ENCODE peak calls at places on chromosomes 5 and 9, in four cellular contexts. One of them, this sample, is unnamed.
A peak's percentile ranks its signal among the peaks of the same experiment; 100 is the strongest.

GRCh38 chr5:141878186-141878770 is at the start of gene PCDH1:
- DNase-seq in uterus: peak; percentile 13
- DNase-seq in psoas muscle: no peak
- DNase-seq in CD8-positive, alpha-beta T cell: no peak
- DNase-seq in this sample: no peak

GRCh38 chr5:152246401-152246800 is 158.7 kb downstream of the NMUR2 start:
- DNase-seq in uterus: no peak
- DNase-seq in psoas muscle: no peak
- DNase-seq in CD8-positive, alpha-beta T cell: no peak
- DNase-seq in this sample: no peak

GRCh38 chr5:78993165-78993564 is 8.1 kb upstream of the ARSB start:
- DNase-seq in uterus: no peak
- DNase-seq in psoas muscle: no peak
- DNase-seq in CD8-positive, alpha-beta T cell: no peak
- DNase-seq in this sample: no peak

GRCh38 chr9:98101868-98102273 is 17.2 kb downstream of the TRIM14 start:
- DNase-seq in uterus: no peak
- DNase-seq in psoas muscle: no peak
- DNase-seq in CD8-positive, alpha-beta T cell: peak; percentile 71
- DNase-seq in this sample: peak; percentile 52

GRCh38 chr5:157273131-157273556 is 7.2 kb downstream of the CYFIP2 start:
- DNase-seq in uterus: no peak
- DNase-seq in psoas muscle: no peak
- DNase-seq in CD8-positive, alpha-beta T cell: no peak
- DNase-seq in this sample: no peak

GRCh38 chr5:5387192-5387591 is 35.3 kb upstream of the ICE1 start:
- DNase-seq in uterus: no peak
- DNase-seq in psoas muscle: no peak
- DNase-seq in CD8-positive, alpha-beta T cell: no peak
- DNase-seq in this sample: no peak

GRCh38 chr5:1971944-1972343 is 89.2 kb upstream of the IRX4 start:
- DNase-seq in uterus: no peak
- DNase-seq in psoas muscle: no peak
- DNase-seq in CD8-positive, alpha-beta T cell: no peak
- DNase-seq in this sample: no peak

GRCh38 chr9:6197330-6197729 is 18.3 kb upstream of the IL33 start:
- DNase-seq in uterus: no peak
- DNase-seq in psoas muscle: no peak
- DNase-seq in CD8-positive, alpha-beta T cell: no peak
- DNase-seq in this sample: no peak

GRCh38 chr5:67496051-67496450 is 299.5 kb upstream of the CD180 start:
- DNase-seq in uterus: no peak
- DNase-seq in psoas muscle: no peak
- DNase-seq in CD8-positive, alpha-beta T cell: no peak
- DNase-seq in this sample: no peak

GRCh38 chr9:22169243-22169642 is 160.1 kb upstream of the CDKN2B start:
- DNase-seq in uterus: no peak
- DNase-seq in psoas muscle: no peak
- DNase-seq in CD8-positive, alpha-beta T cell: no peak
- DNase-seq in this sample: no peak

GRCh38 chr5:92907914-92908606 is 673.0 kb downstream of the NR2F1-AS1 start:
- DNase-seq in uterus: no peak
- DNase-seq in psoas muscle: no peak
- DNase-seq in CD8-positive, alpha-beta T cell: no peak
- DNase-seq in this sample: no peak

GRCh38 chr5:59021286-59021673 is 438.4 kb downstream of the RAB3C start:
- DNase-seq in uterus: no peak
- DNase-seq in psoas muscle: no peak
- DNase-seq in CD8-positive, alpha-beta T cell: no peak
- DNase-seq in this sample: no peak

GRCh38 chr9:114035221-114035844 is 42.8 kb downstream of the AMBP start:
- DNase-seq in uterus: no peak
- DNase-seq in psoas muscle: no peak
- DNase-seq in CD8-positive, alpha-beta T cell: no peak
- DNase-seq in this sample: peak; percentile 46

GRCh38 chr5:56019306-56020272 is 24.8 kb upstream of the IL6ST start:
- DNase-seq in uterus: no peak
- DNase-seq in psoas muscle: no peak
- DNase-seq in CD8-positive, alpha-beta T cell: no peak
- DNase-seq in this sample: no peak

GRCh38 chr5:173925449-173926071 is 37.4 kb downstream of the CPEB4 start:
- DNase-seq in uterus: no peak
- DNase-seq in psoas muscle: no peak
- DNase-seq in CD8-positive, alpha-beta T cell: peak; percentile 21
- DNase-seq in this sample: no peak

GRCh38 chr9:130433168-130433946 is 11.4 kb upstream of the ASS1 start:
- DNase-seq in uterus: no peak
- DNase-seq in psoas muscle: peak; percentile 53
- DNase-seq in CD8-positive, alpha-beta T cell: peak; percentile 12
- DNase-seq in this sample: no peak

GRCh38 chr5:116492776-116493175 is 81.8 kb downstream of the SEMA6A start:
- DNase-seq in uterus: no peak
- DNase-seq in psoas muscle: no peak
- DNase-seq in CD8-positive, alpha-beta T cell: no peak
- DNase-seq in this sample: no peak

GRCh38 chr9:132238992-132239391 is 77.1 kb downstream of the NTNG2 start:
- DNase-seq in uterus: no peak
- DNase-seq in psoas muscle: no peak
- DNase-seq in CD8-positive, alpha-beta T cell: no peak
- DNase-seq in this sample: no peak

GRCh38 chr9:132241483-132241839 is 79.6 kb downstream of the NTNG2 start:
- DNase-seq in uterus: peak; percentile 27
- DNase-seq in psoas muscle: no peak
- DNase-seq in CD8-positive, alpha-beta T cell: no peak
- DNase-seq in this sample: no peak

GRCh38 chr9:132239518-132239917 is 77.7 kb downstream of the NTNG2 start:
- DNase-seq in uterus: no peak
- DNase-seq in psoas muscle: no peak
- DNase-seq in CD8-positive, alpha-beta T cell: no peak
- DNase-seq in this sample: no peak

GRCh38 chr9:132240860-132241482 is 79.1 kb downstream of the NTNG2 start:
- DNase-seq in uterus: peak; percentile 99
- DNase-seq in psoas muscle: peak; percentile 97
- DNase-seq in CD8-positive, alpha-beta T cell: peak; percentile 99
- DNase-seq in this sample: peak; percentile 98

GRCh38 chr9:132239999-132240859 is 78.4 kb downstream of the NTNG2 start:
- DNase-seq in uterus: no peak
- DNase-seq in psoas muscle: peak; percentile 48
- DNase-seq in CD8-positive, alpha-beta T cell: no peak
- DNase-seq in this sample: peak; percentile 75
- H3K4me3 ChIP-seq in uterus: peak overlapping the region; percentile 40
- H3K4me3 ChIP-seq in psoas muscle: peak overlapping the region; percentile 61
- H3K4me3 ChIP-seq in CD8-positive, alpha-beta T cell: peak overlapping the region; percentile 41
- H3K4me3 ChIP-seq in this sample: peak overlapping the region; percentile 75

DNA sequence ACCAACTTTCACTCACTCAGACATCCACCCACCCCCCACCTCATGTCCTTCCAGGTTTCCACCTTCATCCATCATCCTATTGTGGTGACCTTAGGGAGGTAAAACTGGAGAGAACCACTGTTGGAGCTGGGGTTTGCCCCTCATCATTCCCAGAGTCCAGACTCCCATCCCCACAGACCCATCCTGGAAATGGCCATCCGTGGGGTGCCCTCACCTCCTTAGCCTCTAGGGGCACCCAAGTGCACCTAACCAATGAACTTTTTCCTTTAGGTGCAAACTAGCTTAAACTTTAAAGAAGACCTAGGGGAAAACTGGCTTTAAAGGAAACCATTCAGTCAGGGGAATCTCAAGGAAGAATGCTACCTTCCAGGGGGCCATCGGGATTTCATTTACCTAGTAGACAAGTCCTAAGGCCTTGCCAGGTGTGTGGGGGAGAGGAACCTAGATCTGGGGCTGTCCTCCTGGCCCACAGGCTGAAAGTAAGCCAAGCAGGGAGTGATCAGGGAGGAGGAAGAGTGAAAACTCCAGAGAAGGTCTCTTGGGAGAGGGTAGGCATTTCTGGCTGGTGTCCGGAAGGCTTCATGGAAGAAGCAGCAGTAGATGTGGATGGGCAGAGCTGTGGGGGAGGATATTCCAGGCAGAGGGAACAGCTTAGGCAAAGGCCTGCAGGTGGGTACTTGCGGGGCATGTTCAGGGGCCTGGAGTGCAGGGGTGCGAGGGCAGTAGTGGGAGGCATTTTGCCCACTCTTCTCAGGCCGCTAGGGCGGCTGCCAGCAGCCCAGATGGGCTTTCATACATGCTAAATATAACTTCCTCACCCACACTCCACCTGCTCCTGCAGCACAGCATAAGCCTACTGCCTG is 11.6 kb downstream of the RGS14 start:
- DNase-seq in uterus: no peak
- DNase-seq in psoas muscle: no peak
- DNase-seq in CD8-positive, alpha-beta T cell: no peak
- DNase-seq in this sample: no peak
- H3K4me1 ChIP-seq in uterus: peaks cover 11% of the 10 kb centered on the region
- H3K4me1 ChIP-seq in psoas muscle: peaks cover 40% of the 10 kb centered on the region
- H3K4me1 ChIP-seq in CD8-positive, alpha-beta T cell: peaks cover 73% of the 10 kb centered on the region
- H3K4me1 ChIP-seq in this sample: peaks cover 80% of the 10 kb centered on the region

GRCh38 chr9:37324261-37324683 is 98.2 kb upstream of the GRHPR start:
- DNase-seq in uterus: no peak
- DNase-seq in psoas muscle: no peak
- DNase-seq in CD8-positive, alpha-beta T cell: no peak
- DNase-seq in this sample: no peak

GRCh38 chr9:37327553-37327952 is 94.9 kb upstream of the GRHPR start:
- DNase-seq in uterus: no peak
- DNase-seq in psoas muscle: no peak
- DNase-seq in CD8-positive, alpha-beta T cell: no peak
- DNase-seq in this sample: no peak

GRCh38 chr9:37325778-37326177 is 96.7 kb upstream of the GRHPR start:
- DNase-seq in uterus: no peak
- DNase-seq in psoas muscle: no peak
- DNase-seq in CD8-positive, alpha-beta T cell: no peak
- DNase-seq in this sample: no peak

GRCh38 chr9:37328561-37329227 is 93.8 kb upstream of the GRHPR start:
- DNase-seq in uterus: no peak
- DNase-seq in psoas muscle: no peak
- DNase-seq in CD8-positive, alpha-beta T cell: no peak
- DNase-seq in this sample: no peak

DNA sequence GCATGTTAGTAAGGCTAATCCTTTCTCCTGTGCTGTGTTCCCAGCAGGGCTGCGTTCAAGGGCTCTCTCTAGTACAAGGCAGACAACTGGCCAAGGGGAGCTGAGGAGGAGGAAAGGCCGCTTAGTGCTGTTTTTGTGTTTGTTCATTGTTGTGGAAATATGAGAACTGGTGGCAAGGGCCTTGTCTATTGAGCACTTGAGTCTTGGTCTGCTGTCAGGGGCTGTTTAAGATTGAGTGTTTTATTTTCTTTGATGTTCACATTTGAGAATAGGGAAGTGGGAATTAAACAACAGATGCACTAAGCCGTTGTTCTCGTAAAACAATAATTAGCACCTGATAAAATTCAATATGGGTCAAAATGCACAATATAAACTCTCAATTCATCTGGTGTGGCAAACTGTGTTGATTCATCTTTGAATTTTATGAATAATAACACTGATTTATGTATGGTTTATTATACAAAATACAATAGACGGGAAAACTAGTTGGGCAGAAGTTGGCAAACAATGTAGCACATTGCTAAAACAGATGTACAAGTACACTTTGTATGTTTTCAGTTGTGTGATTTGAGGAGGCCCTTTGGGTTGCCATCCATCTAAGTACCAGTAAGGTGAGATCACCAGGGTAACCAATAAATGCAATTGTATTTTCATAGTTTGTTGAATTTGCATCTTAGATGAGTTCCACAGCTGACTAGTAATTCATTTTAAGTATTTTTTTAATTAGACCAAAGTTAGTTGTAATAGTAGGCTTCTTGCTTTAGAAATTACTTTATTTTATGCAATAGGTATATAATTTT is 97.6 kb upstream of the GRHPR start:
- DNase-seq in uterus: no peak
- DNase-seq in psoas muscle: no peak
- DNase-seq in CD8-positive, alpha-beta T cell: no peak
- DNase-seq in this sample: no peak
- H3K4me3 ChIP-seq in uterus: no peak overlapping the region
- H3K4me3 ChIP-seq in psoas muscle: no peak overlapping the region
- H3K4me3 ChIP-seq in CD8-positive, alpha-beta T cell: no peak overlapping the region
- H3K4me3 ChIP-seq in this sample: no peak overlapping the region

GRCh38 chr5:88842784-88843183 is 40.2 kb downstream of the MEF2C start:
- DNase-seq in uterus: no peak
- DNase-seq in psoas muscle: no peak
- DNase-seq in CD8-positive, alpha-beta T cell: no peak
- DNase-seq in this sample: no peak
- H3K4me1 ChIP-seq in uterus: no peaks in the 10 kb centered on the region
- H3K4me1 ChIP-seq in psoas muscle: peaks cover 83% of the 10 kb centered on the region
- H3K4me1 ChIP-seq in CD8-positive, alpha-beta T cell: no peaks in the 10 kb centered on the region
- H3K4me1 ChIP-seq in this sample: no peaks in the 10 kb centered on the region

GRCh38 chr9:112726428-112726827 is 8.5 kb upstream of the INIP start:
- DNase-seq in uterus: no peak
- DNase-seq in psoas muscle: no peak
- DNase-seq in CD8-positive, alpha-beta T cell: no peak
- DNase-seq in this sample: no peak

GRCh38 chr9:112728401-112728800 is 10.5 kb upstream of the INIP start:
- DNase-seq in uterus: no peak
- DNase-seq in psoas muscle: no peak
- DNase-seq in CD8-positive, alpha-beta T cell: no peak
- DNase-seq in this sample: no peak

DNA sequence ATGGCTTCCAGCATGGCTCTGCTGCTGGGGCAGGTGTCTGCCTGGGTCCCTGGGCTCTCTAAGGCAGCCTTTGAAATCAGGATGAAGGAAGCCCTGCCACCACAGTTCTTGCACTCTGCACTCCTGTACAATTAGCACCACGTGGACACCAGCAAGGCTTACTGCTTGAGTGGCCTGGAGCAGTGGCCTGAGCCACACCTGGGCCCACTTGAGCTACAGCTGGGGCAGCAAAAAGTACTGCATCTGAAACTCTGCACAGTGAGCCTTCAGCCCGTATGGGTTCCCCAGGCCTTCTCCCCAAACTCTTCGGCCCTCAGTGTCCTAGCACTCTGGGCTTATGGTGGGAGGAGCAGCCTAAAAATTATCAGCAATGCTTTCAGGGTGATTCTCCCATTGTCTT is 8.0 kb upstream of the INIP start:
- DNase-seq in uterus: no peak
- DNase-seq in psoas muscle: no peak
- DNase-seq in CD8-positive, alpha-beta T cell: no peak
- DNase-seq in this sample: no peak
- H3K4me3 ChIP-seq in uterus: no peak overlapping the region
- H3K4me3 ChIP-seq in psoas muscle: no peak overlapping the region
- H3K4me3 ChIP-seq in CD8-positive, alpha-beta T cell: no peak overlapping the region
- H3K4me3 ChIP-seq in this sample: no peak overlapping the region

GRCh38 chr5:96113170-96113939 is 151.7 kb upstream of the ELL2 start:
- DNase-seq in uterus: no peak
- DNase-seq in psoas muscle: peak; percentile 52
- DNase-seq in CD8-positive, alpha-beta T cell: no peak
- DNase-seq in this sample: no peak
- H3K4me1 ChIP-seq in uterus: no peaks in the 10 kb centered on the region
- H3K4me1 ChIP-seq in psoas muscle: peaks cover 10% of the 10 kb centered on the region
- H3K4me1 ChIP-seq in CD8-positive, alpha-beta T cell: peaks cover 3% of the 10 kb centered on the region
- H3K4me1 ChIP-seq in this sample: peaks cover 12% of the 10 kb centered on the region

This sample was measured in suprapubic skin.